ENCODE peak calls at places on chromosome 16, in six cellular contexts. X is esophagus muscularis mucosa, R is breast epithelium, A is IMR-90, M is vagina, O is adrenal gland. G is an unnamed sample.

GRCh38 chr16:85252014-85252413 is 139.7 kb upstream of the CIBAR2 start:
- DNase-seq in X (no peak), R (no peak), A (no peak), M (no peak), O (no peak), G (no peak)

GRCh38 chr16:48903054-48903453 is 293.1 kb upstream of the N4BP1 start:
- DNase-seq in X (no peak), R (no peak), A (no peak), M (no peak), O (no peak), G (no peak)

GRCh38 chr16:4608704-4608980 is 6.0 kb downstream of the UBALD1 start:
- DNase-seq in X (no peak), R (no peak), A (no peak), M (no peak), O (no peak), G (no peak)

GRCh38 chr16:22641030-22641671 is 130.5 kb downstream of the NPIPB5 start:
- DNase-seq in X (no peak), R (no peak), A (peak; percentile 49), M (no peak), O (no peak), G (peak; percentile 4)

GRCh38 chr16:51719376-51719775 is 568.3 kb upstream of the SALL1 start:
- DNase-seq in X (no peak), R (no peak), A (no peak), M (no peak), O (no peak), G (no peak)

GRCh38 chr16:47578573-47578972 is 117.4 kb downstream of the PHKB start:
- DNase-seq in X (no peak), R (no peak), A (peak; percentile 4), M (no peak), O (no peak), G (no peak)

GRCh38 chr16:21702259-21702658 is 38.5 kb downstream of the OTOA start:
- DNase-seq in X (no peak), R (no peak), A (no peak), M (no peak), O (no peak), G (no peak)

GRCh38 chr16:82935781-82936180 is 309.0 kb downstream of the CDH13 start:
- DNase-seq in X (no peak), R (no peak), A (no peak), M (no peak), O (no peak), G (no peak)

GRCh38 chr16:8026450-8026849 is 563.9 kb downstream of the TMEM114 start:
- DNase-seq in X (no peak), R (no peak), A (no peak), M (no peak), O (no peak), G (no peak)

GRCh38 chr16:57822861-57823260 is 20.6 kb upstream of the KIFC3 start:
- DNase-seq in X (no peak), R (no peak), A (no peak), M (no peak), O (no peak), G (no peak)

GRCh38 chr16:66070140-66070887 is 296.2 kb upstream of the CDH5 start:
- DNase-seq in X (peak; percentile 93), R (peak; percentile 46), A (peak; percentile 83), M (no peak), O (peak; percentile 77), G (no peak)

GRCh38 chr16:84832488-84833141 is 12.8 kb downstream of the CRISPLD2 start:
- DNase-seq in X (peak; percentile 98), R (peak; percentile 81), A (peak; percentile 100), M (no peak), O (peak; percentile 86), G (no peak)

GRCh38 chr16:17784073-17784472 is 313.3 kb upstream of the XYLT1 start:
- DNase-seq in X (no peak), R (no peak), A (peak; percentile 56), M (no peak), O (no peak), G (no peak)

GRCh38 chr16:58499615-58500328 is at the start of gene NDRG4:
- DNase-seq in X (no peak), R (peak; percentile 53), A (peak; percentile 87), M (no peak), O (peak; percentile 93), G (peak; percentile 82)

DNA sequence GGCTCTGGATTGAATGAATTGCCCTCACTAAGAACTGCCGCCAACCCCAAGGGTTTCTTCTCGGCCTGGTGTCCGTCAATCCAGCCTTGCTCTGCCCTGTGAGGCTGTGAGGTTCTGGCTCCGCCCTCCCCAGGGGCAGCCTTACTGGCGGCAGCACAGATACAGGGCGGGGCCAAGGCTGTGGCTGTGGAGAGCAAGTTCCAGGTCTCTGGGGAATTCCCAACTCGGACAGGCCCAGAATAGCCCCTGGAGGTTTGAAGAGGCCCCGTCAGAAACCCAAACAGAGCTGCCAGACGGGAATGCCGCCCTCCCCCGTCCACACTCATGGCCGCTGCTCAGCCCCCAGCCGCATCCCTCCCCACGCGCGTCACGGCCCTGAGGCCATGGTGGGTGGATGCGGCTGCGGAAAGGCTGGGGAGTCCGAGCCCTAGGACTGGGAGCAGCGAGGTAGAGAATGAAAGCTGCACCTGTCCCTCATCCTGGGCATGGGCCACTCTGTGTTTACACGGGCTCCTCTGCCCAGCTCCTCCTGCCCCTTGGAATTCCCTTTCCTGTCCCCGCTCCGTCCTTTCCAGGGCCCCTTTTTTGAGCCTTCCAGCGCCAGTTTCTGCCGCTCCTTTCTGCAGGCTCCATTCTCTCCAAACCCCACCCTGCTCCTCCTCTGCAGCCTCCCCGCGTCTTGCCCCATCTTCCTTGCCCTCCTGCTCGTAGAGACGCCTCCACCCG is 660 bp upstream of the PRRT2 start:
- DNase-seq in X (peak; percentile 98), R (peak; percentile 96), A (peak; percentile 98), M (no peak), O (peak; percentile 98), G (peak; percentile 94)
- TF ChIP-seq POLR2A in X (no peak), R (no peak), A (no peak), M (no peak), O (peak; percentile 75), G (peak; percentile 67)

GRCh38 chr16:81531415-81531814 is 86.8 kb downstream of the CMIP start:
- DNase-seq in X (no peak), R (peak; percentile 72), A (no peak), M (no peak), O (no peak), G (no peak)

GRCh38 chr16:81530814-81531213 is 86.2 kb downstream of the CMIP start:
- DNase-seq in X (no peak), R (no peak), A (no peak), M (no peak), O (no peak), G (no peak)

GRCh38 chr16:81532491-81533174 is 88.0 kb downstream of the CMIP start:
- DNase-seq in X (no peak), R (no peak), A (no peak), M (no peak), O (no peak), G (no peak)

GRCh38 chr16:81528258-81528657 is 83.7 kb downstream of the CMIP start:
- DNase-seq in X (no peak), R (no peak), A (no peak), M (no peak), O (no peak), G (no peak)

GRCh38 chr16:81530296-81530721 is 85.7 kb downstream of the CMIP start:
- DNase-seq in X (no peak), R (peak; percentile 63), A (no peak), M (no peak), O (no peak), G (no peak)
- TF ChIP-seq POLR2A in X (no peak), R (no peak), A (no peak), M (no peak), O (no peak), G (no peak)

GRCh38 chr16:401468-402348 is at the start of gene DECR2:
- DNase-seq in X (peak; percentile 99), R (peak; percentile 95), A (peak; percentile 85), M (peak; percentile 97), O (peak; percentile 98), G (peak; percentile 94)
- TF ChIP-seq POLR2A in X (peak; percentile 72), R (peak; percentile 62), A (peak; percentile 50), M (peak; percentile 66), O (peak; percentile 84), G (peak; percentile 82)

DNA sequence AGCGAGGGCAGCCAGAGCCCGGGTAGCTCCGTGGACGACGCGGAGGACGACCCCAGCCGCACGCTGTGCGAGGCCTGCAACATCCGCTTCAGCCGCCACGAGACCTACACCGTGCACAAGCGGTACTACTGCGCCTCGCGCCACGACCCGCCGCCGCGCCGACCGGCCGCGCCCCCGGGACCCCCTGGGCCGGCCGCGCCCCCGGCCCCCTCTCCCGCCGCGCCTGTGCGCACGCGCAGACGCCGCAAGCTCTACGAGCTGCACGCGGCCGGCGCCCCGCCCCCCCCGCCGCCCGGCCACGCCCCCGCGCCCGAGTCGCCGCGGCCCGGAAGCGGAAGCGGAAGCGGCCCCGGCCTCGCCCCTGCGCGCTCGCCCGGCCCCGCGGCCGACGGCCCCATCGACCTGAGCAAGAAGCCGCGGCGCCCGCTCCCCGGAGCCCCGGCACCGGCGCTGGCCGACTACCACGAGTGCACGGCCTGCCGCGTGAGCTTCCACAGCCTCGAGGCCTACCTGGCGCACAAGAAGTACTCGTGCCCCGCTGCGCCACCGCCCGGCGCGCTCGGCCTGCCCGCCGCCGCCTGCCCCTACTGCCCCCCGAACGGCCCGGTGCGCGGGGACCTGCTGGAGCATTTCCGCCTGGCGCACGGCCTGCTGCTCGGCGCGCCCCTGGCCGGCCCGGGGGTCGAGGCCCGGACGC is 36.1 kb upstream of the ZC3H18 start:
- DNase-seq in X (no peak), R (peak; percentile 50), A (peak; percentile 45), M (no peak), O (no peak), G (peak; percentile 76)
- TF ChIP-seq POLR2A in X (no peak), R (no peak), A (no peak), M (no peak), O (peak; percentile 31), G (peak; percentile 39)

GRCh38 chr16:53768167-53768566 is 64.2 kb downstream of the FTO start:
- DNase-seq in X (no peak), R (no peak), A (peak; percentile 41), M (no peak), O (no peak), G (no peak)
- TF ChIP-seq POLR2A in X (no peak), R (no peak), A (no peak), M (no peak), O (no peak), G (no peak)

GRCh38 chr16:6926341-6926740 is 406.3 kb upstream of the RBFOX1 start:
- DNase-seq in X (no peak), R (no peak), A (no peak), M (no peak), O (no peak), G (no peak)
- TF ChIP-seq POLR2A in X (no peak), R (no peak), A (no peak), M (no peak), O (no peak), G (no peak)

GRCh38 chr16:54176376-54176901 is 110.1 kb downstream of the IRX3 start:
- DNase-seq in X (no peak), R (peak; percentile 25), A (no peak), M (no peak), O (no peak), G (no peak)
- TF ChIP-seq POLR2A in X (no peak), R (no peak), A (no peak), M (no peak), O (no peak), G (no peak)

DNA sequence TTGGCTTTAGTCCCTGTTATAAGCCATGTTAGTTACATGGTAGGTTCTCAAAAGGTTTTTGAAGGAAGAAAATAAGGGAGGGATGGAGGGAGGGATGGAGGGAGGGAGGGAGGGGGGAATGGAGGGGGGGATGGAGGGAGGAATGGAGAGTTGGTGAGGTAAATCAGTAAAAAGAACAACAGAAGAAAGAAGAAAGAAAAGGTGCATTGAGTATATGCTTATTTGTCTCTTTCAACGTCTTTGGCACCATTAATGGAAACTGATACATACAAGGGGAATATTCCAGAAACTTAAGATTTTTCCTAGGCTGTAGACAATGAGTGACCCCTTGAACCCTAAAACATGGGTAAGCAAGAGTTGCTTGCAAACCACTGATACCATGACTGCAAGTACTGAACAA is 1056.3 kb downstream of the CDH11 start:
- DNase-seq in X (no peak), R (no peak), A (no peak), M (no peak), O (no peak), G (no peak)
- TF ChIP-seq POLR2A in X (no peak), R (no peak), A (no peak), M (no peak), O (no peak), G (no peak)

G was measured in H54.